ENCODE peak calls at places on chromosomes 3 and 15, in five cellular contexts. One of them, this sample, is unnamed.

GRCh38 chr3:46812237-46812791 is 50.9 kb downstream of the MYL3 start:
- DNase-seq in left lung: peak
- DNase-seq in colonic mucosa: peak
- DNase-seq in SK-N-SH: peak
- DNase-seq in IMR-90: peak
- DNase-seq in this sample: no peak

GRCh38 chr3:108099203-108099602 is 8.4 kb upstream of the CD47 start:
- DNase-seq in left lung: no peak
- DNase-seq in colonic mucosa: no peak
- DNase-seq in SK-N-SH: no peak
- DNase-seq in IMR-90: peak
- DNase-seq in this sample: no peak

GRCh38 chr3:183692436-183692835 is 5.2 kb upstream of the YEATS2 start:
- DNase-seq in left lung: no peak
- DNase-seq in colonic mucosa: no peak
- DNase-seq in SK-N-SH: no peak
- DNase-seq in IMR-90: no peak
- DNase-seq in this sample: no peak

GRCh38 chr3:187955076-187955952 is 198.6 kb upstream of the LPP start:
- DNase-seq in left lung: peak
- DNase-seq in colonic mucosa: peak
- DNase-seq in SK-N-SH: no peak
- DNase-seq in IMR-90: peak
- DNase-seq in this sample: peak

GRCh38 chr3:48435223-48435595 is 4.7 kb downstream of the CCDC51 start:
- DNase-seq in left lung: peak
- DNase-seq in colonic mucosa: no peak
- DNase-seq in SK-N-SH: no peak
- DNase-seq in IMR-90: no peak
- DNase-seq in this sample: no peak

GRCh38 chr3:48684480-48685143 is 1.1 kb downstream of the NCKIPSD start:
- DNase-seq in left lung: peak
- DNase-seq in colonic mucosa: no peak
- DNase-seq in SK-N-SH: no peak
- DNase-seq in IMR-90: peak
- DNase-seq in this sample: no peak

GRCh38 chr3:114626751-114627150 is 332.9 kb downstream of the TIGIT start:
- DNase-seq in left lung: no peak
- DNase-seq in colonic mucosa: no peak
- DNase-seq in SK-N-SH: no peak
- DNase-seq in IMR-90: peak
- DNase-seq in this sample: no peak

GRCh38 chr3:152126260-152126659 is 142.5 kb upstream of the MBNL1 start:
- DNase-seq in left lung: no peak
- DNase-seq in colonic mucosa: no peak
- DNase-seq in SK-N-SH: no peak
- DNase-seq in IMR-90: peak
- DNase-seq in this sample: no peak

GRCh38 chr3:90261481-90262433 is 1154.3 kb downstream of the EPHA3 start:
- DNase-seq in left lung: no peak
- DNase-seq in colonic mucosa: no peak
- DNase-seq in SK-N-SH: no peak
- DNase-seq in IMR-90: no peak
- DNase-seq in this sample: no peak

GRCh38 chr3:24299801-24300626 is 194.6 kb downstream of the THRB start:
- DNase-seq in left lung: no peak
- DNase-seq in colonic mucosa: no peak
- DNase-seq in SK-N-SH: no peak
- DNase-seq in IMR-90: peak
- DNase-seq in this sample: peak

GRCh38 chr15:48644498-48644826 is 1.0 kb downstream of the FBN1 start:
- DNase-seq in left lung: no peak
- DNase-seq in colonic mucosa: no peak
- DNase-seq in SK-N-SH: no peak
- DNase-seq in IMR-90: peak
- DNase-seq in this sample: peak

GRCh38 chr15:70507772-70508351 is 255.5 kb downstream of the UACA start:
- DNase-seq in left lung: peak
- DNase-seq in colonic mucosa: no peak
- DNase-seq in SK-N-SH: no peak
- DNase-seq in IMR-90: peak
- DNase-seq in this sample: peak

DNA sequence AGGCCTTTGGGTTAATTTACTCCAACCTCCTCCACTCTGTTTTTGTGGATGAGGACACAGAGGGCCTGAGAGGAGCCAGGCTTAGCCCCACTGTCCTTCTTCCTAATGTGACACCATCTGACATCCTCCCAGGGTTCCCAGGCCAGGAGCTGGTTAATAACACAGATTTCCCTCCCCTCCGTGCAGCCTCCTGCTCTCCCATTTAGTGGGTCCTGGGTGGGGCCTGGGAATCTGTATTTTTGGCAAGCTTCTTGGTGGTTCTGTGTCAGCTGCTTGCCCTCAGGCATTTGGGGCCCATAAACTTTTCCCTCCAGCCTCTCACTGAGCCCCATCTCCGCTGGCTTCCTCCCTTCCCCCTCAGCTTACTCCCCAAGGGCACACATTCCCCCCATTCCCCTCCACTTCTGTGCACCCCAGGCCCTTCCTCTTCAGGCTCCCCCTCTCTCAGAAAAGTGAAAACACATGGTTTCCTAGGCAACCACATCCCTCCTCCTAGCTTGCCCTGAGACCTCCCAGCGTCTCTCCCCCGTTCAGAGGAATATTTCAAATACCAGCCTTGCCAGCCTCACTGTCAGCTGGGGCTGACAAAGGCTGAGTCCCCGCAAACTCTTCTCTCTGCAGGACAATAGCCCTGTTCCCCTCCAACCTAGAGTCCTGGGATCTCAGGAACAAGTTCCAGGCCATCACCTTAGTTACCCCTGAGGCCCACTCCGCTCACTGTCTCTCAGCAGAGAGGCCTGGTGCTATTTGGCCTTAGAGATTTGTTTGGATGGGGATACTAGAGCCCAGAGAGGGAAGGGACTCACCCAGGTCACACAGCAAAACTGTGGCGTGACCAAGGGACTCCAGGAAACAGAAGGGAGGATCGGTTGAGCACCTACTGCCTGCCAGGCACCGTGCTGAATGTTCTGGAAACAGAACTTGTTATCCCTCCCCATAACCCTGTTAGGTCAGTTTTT is 44.7 kb upstream of the SMAD6 start:
- DNase-seq in left lung: no peak
- DNase-seq in colonic mucosa: no peak
- DNase-seq in SK-N-SH: peak
- DNase-seq in IMR-90: no peak
- DNase-seq in this sample: peak
- H3K27ac ChIP-seq in left lung: peak
- H3K27ac ChIP-seq in colonic mucosa: no peak
- H3K27ac ChIP-seq in SK-N-SH: no peak
- H3K27ac ChIP-seq in IMR-90: no peak
- H3K27ac ChIP-seq in this sample: peak

DNA sequence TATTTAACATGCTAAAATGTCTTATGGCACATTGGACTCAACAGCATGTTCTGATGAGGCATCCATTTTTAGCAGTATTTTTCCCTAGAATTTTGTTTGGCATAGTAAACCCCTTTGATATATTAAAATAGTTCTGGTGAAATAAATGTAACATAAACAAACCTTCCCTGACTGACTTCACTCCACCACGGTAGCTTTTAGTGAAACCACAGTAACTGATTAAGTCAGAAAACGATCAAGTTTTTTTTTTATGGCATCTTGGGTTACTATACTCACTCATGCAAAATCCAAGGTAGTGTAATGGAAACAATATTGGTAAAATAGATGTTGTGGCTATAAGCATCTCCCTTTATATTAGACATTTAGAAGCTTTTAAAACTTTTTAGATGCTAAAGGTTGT is 2.8 kb downstream of the SERP1 start:
- DNase-seq in left lung: no peak
- DNase-seq in colonic mucosa: no peak
- DNase-seq in SK-N-SH: no peak
- DNase-seq in IMR-90: no peak
- DNase-seq in this sample: no peak
- H3K27ac ChIP-seq in left lung: no peak
- H3K27ac ChIP-seq in colonic mucosa: no peak
- H3K27ac ChIP-seq in SK-N-SH: peak
- H3K27ac ChIP-seq in IMR-90: no peak
- H3K27ac ChIP-seq in this sample: no peak

DNA sequence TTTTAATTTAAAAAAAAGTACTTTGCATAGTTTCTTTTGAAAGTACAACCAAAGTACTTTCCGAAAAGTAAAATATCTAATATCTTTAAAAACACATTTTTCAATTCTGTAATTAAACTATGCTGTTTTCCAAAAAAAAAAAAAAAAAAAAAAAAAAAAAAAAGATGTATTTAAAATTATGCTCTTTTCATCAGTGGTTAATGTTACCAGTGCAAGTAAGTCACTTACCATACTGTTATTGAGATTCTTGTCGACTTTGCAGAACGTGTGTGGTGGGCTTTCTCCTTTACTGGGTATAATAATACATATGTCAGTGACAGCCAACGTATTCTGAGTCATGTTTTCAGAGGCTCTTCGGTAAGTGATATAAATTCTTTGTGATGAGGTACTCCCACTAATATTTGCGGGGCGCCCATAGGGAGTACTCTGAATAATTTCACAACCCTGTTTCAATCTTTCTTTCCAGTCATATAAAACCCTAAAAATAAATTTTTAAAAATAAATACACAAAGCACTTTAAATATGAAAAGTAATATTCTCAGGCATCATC is 39.9 kb downstream of the DENND4A start:
- DNase-seq in left lung: no peak
- DNase-seq in colonic mucosa: no peak
- DNase-seq in SK-N-SH: no peak
- DNase-seq in IMR-90: peak
- DNase-seq in this sample: no peak
- H3K27ac ChIP-seq in left lung: no peak
- H3K27ac ChIP-seq in colonic mucosa: no peak
- H3K27ac ChIP-seq in SK-N-SH: no peak
- H3K27ac ChIP-seq in IMR-90: no peak
- H3K27ac ChIP-seq in this sample: no peak

DNA sequence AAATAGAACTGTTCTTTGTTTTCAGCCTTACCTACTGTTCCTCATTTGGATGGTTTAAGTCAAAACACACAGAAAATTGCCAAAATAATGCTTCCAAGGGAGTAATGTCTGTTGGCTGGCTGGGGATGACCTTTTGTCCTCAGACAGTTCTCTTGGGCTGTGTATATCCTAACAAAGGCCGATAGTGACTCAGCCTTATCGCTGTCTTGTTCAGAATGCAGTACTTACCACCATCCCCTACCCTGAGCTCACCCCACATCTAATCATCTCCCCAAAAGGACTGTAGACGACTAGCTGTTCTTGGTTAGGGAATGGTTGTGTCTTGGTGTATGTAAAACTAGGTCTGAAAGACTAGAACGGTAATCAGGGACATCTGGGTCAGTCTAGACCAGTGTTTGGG is 35.0 kb downstream of the RAB11A start:
- DNase-seq in left lung: no peak
- DNase-seq in colonic mucosa: no peak
- DNase-seq in SK-N-SH: no peak
- DNase-seq in IMR-90: peak
- DNase-seq in this sample: no peak
- H3K27ac ChIP-seq in left lung: no peak
- H3K27ac ChIP-seq in colonic mucosa: no peak
- H3K27ac ChIP-seq in SK-N-SH: no peak
- H3K27ac ChIP-seq in IMR-90: no peak
- H3K27ac ChIP-seq in this sample: no peak

GRCh38 chr15:92033723-92034122 is 180.2 kb downstream of the SLCO3A1 start:
- DNase-seq in left lung: no peak
- DNase-seq in colonic mucosa: no peak
- DNase-seq in SK-N-SH: no peak
- DNase-seq in IMR-90: no peak
- DNase-seq in this sample: no peak
- H3K27ac ChIP-seq in left lung: no peak
- H3K27ac ChIP-seq in colonic mucosa: no peak
- H3K27ac ChIP-seq in SK-N-SH: no peak
- H3K27ac ChIP-seq in IMR-90: no peak
- H3K27ac ChIP-seq in this sample: no peak

GRCh38 chr15:98134875-98135274 is 174.4 kb downstream of the ARRDC4 start:
- DNase-seq in left lung: no peak
- DNase-seq in colonic mucosa: no peak
- DNase-seq in SK-N-SH: no peak
- DNase-seq in IMR-90: no peak
- DNase-seq in this sample: no peak

GRCh38 chr15:98139337-98139736 is 178.8 kb downstream of the ARRDC4 start:
- DNase-seq in left lung: no peak
- DNase-seq in colonic mucosa: no peak
- DNase-seq in SK-N-SH: no peak
- DNase-seq in IMR-90: no peak
- DNase-seq in this sample: no peak

GRCh38 chr15:98142584-98142983 is 182.1 kb downstream of the ARRDC4 start:
- DNase-seq in left lung: no peak
- DNase-seq in colonic mucosa: no peak
- DNase-seq in SK-N-SH: no peak
- DNase-seq in IMR-90: no peak
- DNase-seq in this sample: no peak

GRCh38 chr15:98143116-98143515 is 182.6 kb downstream of the ARRDC4 start:
- DNase-seq in left lung: no peak
- DNase-seq in colonic mucosa: no peak
- DNase-seq in SK-N-SH: no peak
- DNase-seq in IMR-90: no peak
- DNase-seq in this sample: no peak

DNA sequence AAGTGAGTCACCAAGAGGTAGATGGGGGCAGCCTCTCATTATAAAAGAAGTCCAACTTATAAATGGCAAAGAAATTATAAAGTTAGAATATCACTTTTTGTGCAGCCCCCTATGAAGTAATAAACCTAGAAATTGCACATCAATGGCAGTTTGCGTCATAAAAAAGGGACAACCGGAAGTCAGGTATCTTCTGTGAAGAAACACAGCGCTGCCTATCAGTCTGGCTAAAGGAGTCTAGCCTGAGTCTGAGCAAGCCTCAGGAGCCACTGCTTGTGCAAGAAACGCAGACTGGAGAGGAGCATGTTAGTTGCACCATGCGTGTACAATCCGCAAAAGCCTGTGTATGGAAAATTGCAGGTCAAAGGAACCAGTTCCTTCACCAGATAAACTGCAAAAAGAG is 178.4 kb downstream of the ARRDC4 start:
- DNase-seq in left lung: no peak
- DNase-seq in colonic mucosa: no peak
- DNase-seq in SK-N-SH: no peak
- DNase-seq in IMR-90: no peak
- DNase-seq in this sample: no peak
- H3K27ac ChIP-seq in left lung: no peak
- H3K27ac ChIP-seq in colonic mucosa: no peak
- H3K27ac ChIP-seq in SK-N-SH: no peak
- H3K27ac ChIP-seq in IMR-90: no peak
- H3K27ac ChIP-seq in this sample: no peak

This sample was measured in SJSA1.